ENCODE peak calls at places on chromosomes 11 and 22, in eight cellular contexts. Z is H1, W is A549, Y is K562, D is WTC11, U is SK-N-SH, P is endothelial cell of umbilical vein, Q is GM12878. X is an unnamed sample.
A peak's percentile ranks its signal among the peaks of the same experiment; 100 is the strongest.

GRCh38 chr22:19679476-19680099 is 34.7 kb upstream of the SEPTIN5 start:
- DNase-seq in Z (no peak), W (no peak), Y (peak; percentile 86), D (peak; percentile 91), U (peak; percentile 74), P (peak; percentile 13), Q (no peak), X (peak; percentile 45)

GRCh38 chr11:36447514-36447913 is 62.6 kb downstream of the TRAF6 start:
- DNase-seq in Z (no peak), W (no peak), Y (no peak), D (no peak), U (no peak), P (no peak), Q (no peak), X (no peak)

GRCh38 chr11:14542384-14542783 is 22.2 kb upstream of the PSMA1 start:
- DNase-seq in Z (no peak), W (no peak), Y (no peak), D (no peak), U (no peak), P (peak; percentile 37), Q (no peak), X (peak; percentile 67)

GRCh38 chr22:19888131-19888746 is 33.6 kb upstream of the GNB1L start:
- DNase-seq in Z (no peak), W (no peak), Y (no peak), D (no peak), U (no peak), P (no peak), Q (no peak), X (no peak)

GRCh38 chr11:122711831-122712378 is 56.4 kb downstream of the UBASH3B start:
- DNase-seq in Z (no peak), W (no peak), Y (peak; percentile 11), D (no peak), U (peak; percentile 67), P (peak; percentile 98), Q (no peak), X (peak; percentile 56)

GRCh38 chr11:788953-789940 is 643 bp downstream of the CEND1 start:
- DNase-seq in Z (no peak), W (no peak), Y (no peak), D (no peak), U (no peak), P (no peak), Q (no peak), X (no peak)

GRCh38 chr11:63551889-63552266 is 11.3 kb downstream of the PLAAT2 start:
- DNase-seq in Z (no peak), W (no peak), Y (no peak), D (no peak), U (no peak), P (no peak), Q (no peak), X (no peak)

GRCh38 chr22:43060213-43060612 is 29.0 kb downstream of the TTLL1 start:
- DNase-seq in Z (peak; percentile 54), W (peak; percentile 33), Y (peak; percentile 56), D (peak; percentile 91), U (peak; percentile 60), P (peak; percentile 35), Q (no peak), X (peak; percentile 56)

GRCh38 chr11:9386901-9387300 is 2.4 kb downstream of the IPO7 start:
- DNase-seq in Z (no peak), W (no peak), Y (no peak), D (no peak), U (no peak), P (no peak), Q (no peak), X (peak; percentile 43)

GRCh38 chr11:85170184-85170583 is 457.0 kb downstream of the DLG2 start:
- DNase-seq in Z (peak; percentile 13), W (peak; percentile 67), Y (no peak), D (no peak), U (no peak), P (no peak), Q (no peak), X (no peak)

GRCh38 chr11:102534261-102534872 is 3.8 kb upstream of the MMP7 start:
- DNase-seq in Z (no peak), W (no peak), Y (peak; percentile 4), D (no peak), U (no peak), P (no peak), Q (no peak), X (no peak)

GRCh38 chr22:48594016-48594756 is 1233.5 kb downstream of the BRD1 start:
- DNase-seq in Z (no peak), W (no peak), Y (no peak), D (no peak), U (peak; percentile 64), P (no peak), Q (no peak), X (no peak)

GRCh38 chr22:38657248-38657909 is 941 bp downstream of the CBY1 start:
- DNase-seq in Z (no peak), W (no peak), Y (peak; percentile 52), D (peak; percentile 32), U (peak; percentile 31), P (no peak), Q (no peak), X (peak; percentile 49)

GRCh38 chr11:86463120-86463519 is 88.4 kb downstream of the CCDC81 start:
- DNase-seq in Z (no peak), W (no peak), Y (no peak), D (no peak), U (no peak), P (no peak), Q (no peak), X (no peak)

GRCh38 chr22:49270595-49271368 is 556.9 kb downstream of the BRD1 start:
- DNase-seq in Z (no peak), W (no peak), Y (no peak), D (no peak), U (no peak), P (no peak), Q (no peak), X (no peak)

GRCh38 chr22:49452362-49452946 is 375.2 kb downstream of the BRD1 start:
- DNase-seq in Z (no peak), W (no peak), Y (no peak), D (no peak), U (no peak), P (no peak), Q (no peak), X (no peak)

GRCh38 chr11:69718147-69718546 is 14.3 kb upstream of the FGF19 start:
- DNase-seq in Z (peak; percentile 77), W (peak; percentile 38), Y (peak; percentile 58), D (peak; percentile 85), U (peak; percentile 73), P (peak; percentile 14), Q (no peak), X (peak; percentile 93)

GRCh38 chr11:12961615-12962014 is 47.5 kb upstream of the RASSF10 start:
- DNase-seq in Z (no peak), W (peak; percentile 34), Y (no peak), D (no peak), U (peak; percentile 22), P (no peak), Q (no peak), X (no peak)

GRCh38 chr22:30308518-30309230 is 18.1 kb downstream of the TBC1D10A start:
- DNase-seq in Z (no peak), W (no peak), Y (peak; percentile 20), D (no peak), U (no peak), P (no peak), Q (peak; percentile 65), X (no peak)

GRCh38 chr11:47325271-47326041 is 27.0 kb downstream of the MYBPC3 start:
- DNase-seq in Z (no peak), W (no peak), Y (no peak), D (no peak), U (no peak), P (no peak), Q (no peak), X (no peak)

GRCh38 chr11:81394324-81394723 is 1339.3 kb downstream of the FAM181B start:
- DNase-seq in Z (no peak), W (no peak), Y (no peak), D (no peak), U (no peak), P (no peak), Q (no peak), X (no peak)

GRCh38 chr11:114110948-114111347 is 51.4 kb downstream of the ZBTB16 start:
- DNase-seq in Z (no peak), W (no peak), Y (no peak), D (no peak), U (no peak), P (no peak), Q (no peak), X (no peak)

GRCh38 chr11:70891844-70892380 is 360.5 kb downstream of the SHANK2 start:
- DNase-seq in Z (no peak), W (no peak), Y (no peak), D (no peak), U (no peak), P (no peak), Q (no peak), X (no peak)

DNA sequence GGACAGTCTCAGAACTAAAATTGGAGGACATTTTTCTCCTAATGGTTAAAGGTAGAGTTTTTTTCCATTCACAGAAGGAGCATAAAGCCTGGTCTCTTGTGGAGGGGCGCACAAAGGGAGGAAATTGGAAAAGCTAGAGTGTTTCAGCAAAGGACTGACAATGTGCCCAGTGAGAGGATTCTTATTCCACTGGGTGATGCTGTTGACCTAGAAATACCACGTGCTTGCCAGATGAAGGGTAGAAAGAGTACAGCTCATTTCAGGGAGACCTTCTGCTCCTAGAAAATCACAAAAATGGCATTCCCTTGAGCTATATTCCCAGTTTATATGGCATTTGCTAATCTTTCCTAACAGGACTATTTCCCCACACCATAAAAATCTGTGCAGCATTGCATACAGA is 21.1 kb downstream of the MS4A6E start:
- DNase-seq in Z (no peak), W (no peak), Y (no peak), D (no peak), U (no peak), P (no peak), Q (no peak), X (no peak)
- TF ChIP-seq MAX in Z (no peak), W (no peak), Y (no peak), D (no peak), U (no peak), P (no peak), Q (no peak), X (peak; percentile 77)

GRCh38 chr22:47356433-47357011 is 594.1 kb downstream of the TBC1D22A start:
- DNase-seq in Z (no peak), W (no peak), Y (no peak), D (no peak), U (no peak), P (no peak), Q (no peak), X (no peak)
- TF ChIP-seq MAX in Z (no peak), W (no peak), Y (no peak), D (no peak), U (no peak), P (no peak), Q (no peak), X (no peak)

DNA sequence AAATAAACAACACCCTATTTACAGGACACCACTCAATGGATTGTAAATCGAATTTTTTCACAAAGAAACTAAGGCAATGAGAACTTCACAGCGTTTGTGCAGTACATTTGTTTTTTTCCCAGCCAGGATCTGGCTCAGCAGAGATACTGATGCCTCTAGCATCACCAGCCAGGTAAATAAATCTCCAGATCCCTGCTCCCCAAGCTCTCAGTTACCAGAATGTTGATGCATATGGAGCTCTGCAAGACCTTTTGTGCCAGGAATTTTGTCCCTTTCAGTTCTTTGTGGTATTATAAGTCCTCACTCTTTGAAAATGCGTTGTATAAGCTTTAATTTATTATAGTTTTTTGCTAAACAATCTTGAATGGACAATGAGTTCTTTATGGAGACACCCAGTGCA is 137.6 kb downstream of the MSANTD4 start:
- DNase-seq in Z (no peak), W (no peak), Y (no peak), D (no peak), U (no peak), P (no peak), Q (no peak), X (no peak)
- TF ChIP-seq MAX in Z (no peak), W (no peak), Y (no peak), D (no peak), U (no peak), P (no peak), Q (no peak), X (no peak)

GRCh38 chr11:110711776-110712642 is at the start of gene ARHGAP20:
- DNase-seq in Z (no peak), W (peak; percentile 14), Y (peak; percentile 33), D (peak; percentile 71), U (peak; percentile 87), P (peak; percentile 62), Q (no peak), X (no peak)
- TF ChIP-seq MAX in Z (peak; percentile 34), W (peak; percentile 38), Y (no peak), D (no peak), U (no peak), P (no peak), Q (no peak), X (no peak)